ENCODE peak calls at places on chromosomes 3 and 15, in ten cellular contexts. L is adrenal gland, G is esophagus muscularis mucosa, J is ovary, U is Panc1, Q is IMR-90, W is WERI-Rb-1, F is fibroblast of the aortic adventitia, C is right atrium auricular region, B is kidney epithelial cell. V is an unnamed sample.

GRCh38 chr15:75659141-75659771 is 11.5 kb downstream of the SNX33 start:
- DNase-seq in L (no peak), G (no peak), J (no peak), U (no peak), Q (no peak), W (no peak), F (no peak), C (no peak), B (no peak), V (no peak)

GRCh38 chr3:132661120-132661519 is 991 bp downstream of the UBA5 start:
- DNase-seq in L (no peak), G (no peak), J (no peak), U (no peak), Q (no peak), W (no peak), F (no peak), C (no peak), B (no peak), V (no peak)

GRCh38 chr15:51731549-51732267 is 5.7 kb downstream of the LYSMD2 start:
- DNase-seq in L (no peak), G (peak; percentile 80), J (no peak), U (no peak), Q (peak; percentile 85), W (no peak), F (peak; percentile 72), C (peak; percentile 59), B (no peak), V (peak; percentile 78)

GRCh38 chr15:40096094-40096876 is 12.4 kb downstream of the BMF start:
- DNase-seq in L (no peak), G (no peak), J (no peak), U (no peak), Q (no peak), W (no peak), F (no peak), C (no peak), B (no peak), V (no peak)

GRCh38 chr3:151501171-151501790 is 40.4 kb upstream of the IGSF10 start:
- DNase-seq in L (no peak), G (no peak), J (no peak), U (no peak), Q (peak; percentile 3), W (no peak), F (no peak), C (no peak), B (no peak), V (no peak)

GRCh38 chr15:68552344-68552743 is 26.4 kb upstream of the CORO2B start:
- DNase-seq in L (no peak), G (peak; percentile 31), J (no peak), U (no peak), Q (no peak), W (no peak), F (no peak), C (peak; percentile 16), B (no peak), V (no peak)

GRCh38 chr3:113968986-113969385 is 21.2 kb downstream of the ZDHHC23 start:
- DNase-seq in L (no peak), G (no peak), J (no peak), U (no peak), Q (no peak), W (no peak), F (peak; percentile 60), C (no peak), B (no peak), V (no peak)

GRCh38 chr3:42031808-42032475 is 59.2 kb upstream of the TRAK1 start:
- DNase-seq in L (no peak), G (peak; percentile 74), J (peak; percentile 49), U (no peak), Q (peak; percentile 63), W (peak; percentile 67), F (peak; percentile 64), C (peak; percentile 58), B (no peak), V (no peak)

GRCh38 chr15:81419304-81419943 is 45.4 kb upstream of the TMC3 start:
- DNase-seq in L (no peak), G (no peak), J (no peak), U (no peak), Q (peak; percentile 79), W (peak; percentile 45), F (no peak), C (no peak), B (no peak), V (no peak)

GRCh38 chr15:80778964-80779657 is at the start of gene CEMIP:
- DNase-seq in L (peak; percentile 80), G (no peak), J (peak; percentile 88), U (no peak), Q (peak; percentile 76), W (peak; percentile 82), F (peak; percentile 91), C (peak; percentile 71), B (no peak), V (peak; percentile 66)

GRCh38 chr15:40873625-40874561 is at the start of gene RHOV:
- DNase-seq in L (peak; percentile 33), G (no peak), J (peak; percentile 46), U (no peak), Q (peak; percentile 29), W (peak; percentile 93), F (no peak), C (no peak), B (no peak), V (peak; percentile 78)

GRCh38 chr3:182212479-182213076 is 500.9 kb downstream of the SOX2 start:
- DNase-seq in L (peak; percentile 19), G (no peak), J (no peak), U (peak; percentile 97), Q (peak; percentile 22), W (no peak), F (peak; percentile 3), C (no peak), B (peak; percentile 99), V (no peak)

GRCh38 chr15:67838789-67839332 is 984 bp downstream of the RNU6-1 start:
- DNase-seq in L (no peak), G (no peak), J (peak; percentile 61), U (no peak), Q (no peak), W (peak; percentile 35), F (no peak), C (peak; percentile 74), B (no peak), V (no peak)

GRCh38 chr3:195260286-195260905 is 10.6 kb downstream of the XXYLT1 start:
- DNase-seq in L (no peak), G (peak; percentile 90), J (no peak), U (no peak), Q (no peak), W (no peak), F (no peak), C (peak; percentile 68), B (no peak), V (no peak)

GRCh38 chr15:66698318-66698961 is 3.6 kb upstream of the SMAD6 start:
- DNase-seq in L (peak; percentile 69), G (no peak), J (peak; percentile 62), U (no peak), Q (peak; percentile 56), W (peak; percentile 90), F (peak; percentile 82), C (peak; percentile 76), B (no peak), V (no peak)

GRCh38 chr3:19931180-19931692 is 2.8 kb downstream of the EFHB start:
- DNase-seq in L (no peak), G (no peak), J (no peak), U (no peak), Q (no peak), W (no peak), F (no peak), C (no peak), B (no peak), V (peak; percentile 26)

GRCh38 chr3:111852540-111852939 is 6.5 kb upstream of the PHLDB2 start:
- DNase-seq in L (no peak), G (no peak), J (no peak), U (no peak), Q (no peak), W (no peak), F (peak; percentile 52), C (no peak), B (no peak), V (no peak)

GRCh38 chr3:148943531-148944200 is 47.7 kb upstream of the GYG1 start:
- DNase-seq in L (peak; percentile 32), G (no peak), J (no peak), U (peak; percentile 80), Q (peak; percentile 85), W (no peak), F (peak; percentile 85), C (no peak), B (peak; percentile 59), V (peak; percentile 28)

GRCh38 chr3:46759239-46760152 is 41.8 kb upstream of the PRSS50 start:
- DNase-seq in L (no peak), G (no peak), J (no peak), U (no peak), Q (no peak), W (no peak), F (no peak), C (no peak), B (no peak), V (no peak)

GRCh38 chr3:196323723-196324122 is 5.7 kb upstream of the DYNLT2B start:
- DNase-seq in L (no peak), G (no peak), J (no peak), U (no peak), Q (peak; percentile 47), W (peak; percentile 28), F (peak; percentile 37), C (no peak), B (no peak), V (no peak)
- TF ChIP-seq CTCF in L (no peak), G (no peak), J (no peak), U (no peak), Q (peak; percentile 29), W (peak; percentile 27), F (peak; percentile 41), C (no peak), B (no peak), V (no peak)

GRCh38 chr15:46723308-46723707 is 994.0 kb upstream of the SEMA6D start:
- DNase-seq in L (no peak), G (no peak), J (no peak), U (no peak), Q (no peak), W (no peak), F (no peak), C (no peak), B (no peak), V (no peak)
- H3K4me3 ChIP-seq in L (no peak overlapping the region), G (no peak overlapping the region), J (no peak overlapping the region), U (no peak overlapping the region), Q (no peak overlapping the region), W (no peak overlapping the region), F (no peak overlapping the region), C (no peak overlapping the region), B (no peak overlapping the region), V (no peak overlapping the region)

GRCh38 chr15:43111354-43111753 is 5.5 kb upstream of the UBR1 start:
- DNase-seq in L (no peak), G (no peak), J (no peak), U (no peak), Q (no peak), W (no peak), F (no peak), C (no peak), B (no peak), V (no peak)
- TF ChIP-seq CTCF in L (no peak), G (no peak), J (no peak), U (no peak), Q (no peak), W (no peak), F (no peak), C (no peak), B (no peak), V (no peak)

DNA sequence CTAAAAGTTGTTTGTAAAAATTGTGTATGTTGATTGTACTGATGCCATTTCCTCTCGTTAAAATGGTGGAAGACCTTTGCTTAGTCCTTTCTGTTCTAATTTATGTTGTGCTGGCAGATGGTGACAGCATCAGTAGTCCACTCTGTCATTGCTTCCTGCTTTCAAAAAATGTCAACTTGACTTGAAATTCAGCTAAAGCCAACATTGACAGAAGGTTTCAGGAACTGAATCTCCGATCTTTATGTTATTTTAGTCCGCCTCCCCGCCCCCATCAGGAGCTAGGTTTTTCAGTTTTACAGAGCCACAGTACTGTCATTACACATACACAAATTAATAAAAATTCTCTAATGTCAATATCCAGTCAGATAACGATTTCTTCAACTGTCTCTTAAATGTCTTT is 1.5 kb downstream of the CEP63 start:
- DNase-seq in L (no peak), G (no peak), J (no peak), U (no peak), Q (no peak), W (no peak), F (no peak), C (no peak), B (no peak), V (peak; percentile 60)
- H3K4me3 ChIP-seq in L (no peak overlapping the region), G (peak overlapping the region; percentile 91), J (no peak overlapping the region), U (peak overlapping the region; percentile 98), Q (no peak overlapping the region), W (peak overlapping the region; percentile 75), F (peak overlapping the region; percentile 94), C (peak overlapping the region; percentile 75), B (no peak overlapping the region), V (peak overlapping the region; percentile 93)